ENCODE peak calls at places on chromosomes 2 and 18, in eight cellular contexts. L is sigmoid colon, O is Peyer's patch, W is HepG2, Q is spleen, N is uterus, V is body of pancreas, U is heart left ventricle. P is an unnamed sample.

GRCh38 chr2:85763132-85763531 is 9.3 kb downstream of the ATOH8 start:
- DNase-seq in L (no peak), O (no peak), W (no peak), Q (no peak), N (no peak), V (no peak), U (no peak), P (no peak)

GRCh38 chr2:218397502-218398436 is 1.9 kb upstream of the CTDSP1 start:
- DNase-seq in L (peak), O (peak), W (peak), Q (peak), N (peak), V (peak), U (peak), P (peak)

GRCh38 chr2:127143851-127144782 is 37.2 kb upstream of the BIN1 start:
- DNase-seq in L (no peak), O (no peak), W (no peak), Q (no peak), N (no peak), V (no peak), U (no peak), P (no peak)

GRCh38 chr2:36785179-36785795 is 88.8 kb downstream of the VIT start:
- DNase-seq in L (no peak), O (peak), W (peak), Q (no peak), N (peak), V (peak), U (peak), P (peak)

GRCh38 chr2:48428449-48428848 is 101.5 kb upstream of the STON1 start:
- DNase-seq in L (no peak), O (no peak), W (no peak), Q (no peak), N (no peak), V (no peak), U (no peak), P (no peak)

GRCh38 chr18:331231-331771 is 63.5 kb upstream of the THOC1 start:
- DNase-seq in L (no peak), O (no peak), W (no peak), Q (no peak), N (peak), V (no peak), U (no peak), P (no peak)

GRCh38 chr2:168002021-168002553 is 245.3 kb downstream of the STK39 start:
- DNase-seq in L (no peak), O (no peak), W (no peak), Q (no peak), N (no peak), V (no peak), U (no peak), P (no peak)

GRCh38 chr2:42327125-42327524 is 33.9 kb downstream of the COX7A2L start:
- DNase-seq in L (no peak), O (no peak), W (peak), Q (no peak), N (no peak), V (no peak), U (no peak), P (no peak)

GRCh38 chr2:8576525-8577157 is 105.2 kb upstream of the ID2 start:
- DNase-seq in L (peak), O (peak), W (no peak), Q (peak), N (no peak), V (no peak), U (no peak), P (no peak)

GRCh38 chr18:39840406-39840805 is 2114.6 kb upstream of the PIK3C3 start:
- DNase-seq in L (no peak), O (no peak), W (no peak), Q (no peak), N (no peak), V (no peak), U (no peak), P (no peak)

GRCh38 chr2:177232098-177232704 is 19.6 kb downstream of the HNRNPA3 start:
- DNase-seq in L (no peak), O (no peak), W (no peak), Q (no peak), N (no peak), V (no peak), U (no peak), P (no peak)

GRCh38 chr2:56014075-56014730 is 90.6 kb upstream of the EFEMP1 start:
- DNase-seq in L (no peak), O (no peak), W (no peak), Q (no peak), N (no peak), V (no peak), U (no peak), P (no peak)

GRCh38 chr18:67776929-67777328 is 260.4 kb upstream of the DSEL start:
- DNase-seq in L (no peak), O (no peak), W (no peak), Q (no peak), N (no peak), V (no peak), U (no peak), P (no peak)

GRCh38 chr2:169782513-169782912 is 16.2 kb upstream of the SSB start:
- DNase-seq in L (no peak), O (no peak), W (no peak), Q (no peak), N (no peak), V (no peak), U (no peak), P (no peak)

GRCh38 chr18:63924551-63924950 is 16.8 kb downstream of the SERPINB10 start:
- DNase-seq in L (no peak), O (no peak), W (no peak), Q (no peak), N (no peak), V (no peak), U (no peak), P (no peak)

GRCh38 chr2:68088950-68089349 is 26.1 kb upstream of the C1D start:
- DNase-seq in L (no peak), O (no peak), W (no peak), Q (no peak), N (no peak), V (no peak), U (no peak), P (no peak)

GRCh38 chr2:177830881-177831386 is 241.6 kb downstream of the PDE11A start:
- DNase-seq in L (no peak), O (no peak), W (no peak), Q (no peak), N (no peak), V (no peak), U (no peak), P (no peak)

GRCh38 chr2:157190151-157190550 is 67.4 kb upstream of the GALNT5 start:
- DNase-seq in L (no peak), O (no peak), W (no peak), Q (no peak), N (no peak), V (no peak), U (no peak), P (no peak)

GRCh38 chr2:207188601-207189000 is 22.9 kb upstream of the KLF7 start:
- DNase-seq in L (no peak), O (no peak), W (no peak), Q (no peak), N (no peak), V (no peak), U (no peak), P (no peak)

GRCh38 chr2:134258684-134259408 is 5.0 kb downstream of the MGAT5 start:
- DNase-seq in L (no peak), O (peak), W (no peak), Q (no peak), N (no peak), V (no peak), U (peak), P (no peak)

GRCh38 chr2:88451647-88452150 is 794 bp downstream of the FOXI3 start:
- DNase-seq in L (peak), O (no peak), W (no peak), Q (peak), N (no peak), V (peak), U (no peak), P (peak)

GRCh38 chr2:159445307-159445706 is 158.8 kb upstream of the WDSUB1 start:
- DNase-seq in L (no peak), O (no peak), W (no peak), Q (no peak), N (no peak), V (no peak), U (no peak), P (no peak)

GRCh38 chr2:101983928-101984327 is 7.8 kb upstream of the IL1R2 start:
- DNase-seq in L (no peak), O (no peak), W (peak), Q (no peak), N (no peak), V (no peak), U (no peak), P (no peak)

GRCh38 chr2:191329841-191330240 is 84.6 kb downstream of the MYO1B start:
- DNase-seq in L (no peak), O (no peak), W (no peak), Q (no peak), N (no peak), V (no peak), U (no peak), P (no peak)

GRCh38 chr2:241760301-241760771 is 16.3 kb upstream of the GAL3ST2 start:
- DNase-seq in L (no peak), O (no peak), W (no peak), Q (peak), N (no peak), V (no peak), U (no peak), P (no peak)

GRCh38 chr2:148586528-148587128 is 57.9 kb upstream of the EPC2 start:
- DNase-seq in L (no peak), O (no peak), W (no peak), Q (no peak), N (no peak), V (no peak), U (no peak), P (no peak)

GRCh38 chr2:180364719-180365118 is 357.6 kb upstream of the CWC22 start:
- DNase-seq in L (no peak), O (no peak), W (no peak), Q (no peak), N (no peak), V (no peak), U (no peak), P (no peak)

GRCh38 chr2:152466041-152466440 is 131.1 kb downstream of the FMNL2 start:
- DNase-seq in L (no peak), O (no peak), W (no peak), Q (no peak), N (no peak), V (peak), U (no peak), P (no peak)

GRCh38 chr2:216536725-216537124 is 38.1 kb downstream of the RPL37A start:
- DNase-seq in L (no peak), O (no peak), W (no peak), Q (no peak), N (peak), V (no peak), U (peak), P (no peak)

GRCh38 chr18:48766025-48766424 is 184.7 kb downstream of the SMAD7 start:
- DNase-seq in L (no peak), O (no peak), W (no peak), Q (no peak), N (no peak), V (no peak), U (no peak), P (no peak)

GRCh38 chr2:126947090-126947404 is 48.4 kb downstream of the TEX51 start:
- DNase-seq in L (no peak), O (no peak), W (no peak), Q (no peak), N (no peak), V (no peak), U (no peak), P (no peak)

GRCh38 chr18:59813942-59814341 is 85.9 kb upstream of the PMAIP1 start:
- DNase-seq in L (no peak), O (no peak), W (no peak), Q (no peak), N (no peak), V (no peak), U (no peak), P (no peak)

GRCh38 chr2:120712180-120712678 is 23.4 kb upstream of the GLI2 start:
- DNase-seq in L (no peak), O (no peak), W (no peak), Q (peak), N (no peak), V (no peak), U (no peak), P (no peak)

GRCh38 chr18:51654441-51655326 is 457.2 kb upstream of the MEX3C start:
- DNase-seq in L (no peak), O (no peak), W (no peak), Q (no peak), N (no peak), V (no peak), U (no peak), P (no peak)
- TF ChIP-seq POLR2A in L (no peak), O (no peak), W (no peak), Q (no peak), N (no peak), V (no peak), U (no peak), P (no peak)

DNA sequence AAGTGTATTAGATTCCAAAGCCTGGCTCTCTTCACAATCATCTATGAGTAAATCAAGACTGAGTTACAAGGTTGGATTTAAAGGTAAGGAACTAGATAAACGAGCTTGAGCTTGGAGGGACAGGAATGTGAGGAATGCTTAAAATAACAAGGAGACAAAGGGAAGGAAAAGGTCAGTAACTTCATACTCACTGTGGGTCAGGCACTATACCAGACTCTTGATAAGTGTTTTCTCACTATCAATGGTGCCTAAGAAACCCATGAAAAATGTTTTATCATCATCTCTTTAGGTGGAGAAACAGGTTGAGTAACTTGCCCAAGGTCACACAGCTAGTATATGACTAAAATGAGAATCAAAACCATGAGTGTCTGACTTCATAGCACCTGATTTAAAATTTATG is 212.1 kb downstream of the CDH2 start:
- DNase-seq in L (no peak), O (no peak), W (no peak), Q (no peak), N (no peak), V (no peak), U (no peak), P (no peak)
- H3K4me3 ChIP-seq in L (no peak), O (no peak), W (no peak), Q (no peak), N (no peak), V (no peak), U (no peak), P (no peak)

GRCh38 chr2:3585239-3586109 is 9.4 kb upstream of the COLEC11 start:
- DNase-seq in L (peak), O (no peak), W (peak), Q (no peak), N (peak), V (peak), U (peak), P (no peak)
- TF ChIP-seq POLR2A in L (no peak), O (no peak), W (peak), Q (no peak), N (no peak), V (no peak), U (no peak), P (no peak)

DNA sequence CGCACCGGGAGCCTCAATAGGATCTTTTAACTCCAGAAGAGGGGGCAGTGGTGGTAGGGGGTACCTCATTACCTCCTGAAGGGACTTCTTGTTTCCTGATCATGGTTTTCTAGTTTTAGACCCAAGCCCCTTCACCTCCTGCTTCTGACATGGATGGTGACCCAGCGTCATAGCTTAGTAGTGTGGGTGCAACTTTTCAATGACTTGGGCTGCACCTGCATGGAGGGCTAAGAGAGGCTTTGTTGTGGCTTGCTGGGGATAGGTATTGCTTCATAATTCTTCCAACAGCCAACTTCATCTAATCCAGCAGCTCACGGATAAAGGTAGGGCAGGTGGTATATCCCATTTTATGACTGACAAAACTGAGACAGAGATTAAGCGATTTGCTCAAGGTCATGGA is 3.0 kb downstream of the SLC1A4 start:
- DNase-seq in L (no peak), O (no peak), W (no peak), Q (no peak), N (no peak), V (no peak), U (no peak), P (no peak)
- H3K4me3 ChIP-seq in L (no peak), O (no peak), W (peak), Q (no peak), N (no peak), V (no peak), U (no peak), P (no peak)

DNA sequence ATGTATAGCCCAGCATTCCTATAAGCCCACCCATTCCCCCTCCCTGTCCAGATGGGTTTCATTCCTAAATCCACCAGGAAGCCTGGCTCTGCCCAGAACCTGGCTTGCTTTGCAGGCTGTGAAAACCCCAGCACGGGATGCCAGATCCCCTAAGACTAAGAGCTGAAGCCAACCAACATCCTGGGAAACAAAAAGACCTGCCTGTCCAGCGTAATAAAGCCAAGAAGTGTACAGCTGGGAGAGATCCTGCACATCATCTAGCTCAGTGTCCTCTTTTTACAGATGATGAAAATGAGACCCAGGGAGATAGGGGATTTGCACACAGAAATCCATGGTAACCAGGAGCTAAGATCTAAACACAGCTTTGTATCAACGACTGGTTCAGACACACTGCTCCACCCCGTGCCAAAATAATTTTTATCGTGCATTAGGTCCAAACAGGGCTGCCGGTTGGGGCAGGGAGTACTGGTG is 3.0 kb downstream of the RND3 start:
- DNase-seq in L (peak), O (no peak), W (no peak), Q (no peak), N (no peak), V (no peak), U (no peak), P (no peak)
- TF ChIP-seq POLR2A in L (no peak), O (no peak), W (no peak), Q (no peak), N (no peak), V (no peak), U (no peak), P (no peak)

DNA sequence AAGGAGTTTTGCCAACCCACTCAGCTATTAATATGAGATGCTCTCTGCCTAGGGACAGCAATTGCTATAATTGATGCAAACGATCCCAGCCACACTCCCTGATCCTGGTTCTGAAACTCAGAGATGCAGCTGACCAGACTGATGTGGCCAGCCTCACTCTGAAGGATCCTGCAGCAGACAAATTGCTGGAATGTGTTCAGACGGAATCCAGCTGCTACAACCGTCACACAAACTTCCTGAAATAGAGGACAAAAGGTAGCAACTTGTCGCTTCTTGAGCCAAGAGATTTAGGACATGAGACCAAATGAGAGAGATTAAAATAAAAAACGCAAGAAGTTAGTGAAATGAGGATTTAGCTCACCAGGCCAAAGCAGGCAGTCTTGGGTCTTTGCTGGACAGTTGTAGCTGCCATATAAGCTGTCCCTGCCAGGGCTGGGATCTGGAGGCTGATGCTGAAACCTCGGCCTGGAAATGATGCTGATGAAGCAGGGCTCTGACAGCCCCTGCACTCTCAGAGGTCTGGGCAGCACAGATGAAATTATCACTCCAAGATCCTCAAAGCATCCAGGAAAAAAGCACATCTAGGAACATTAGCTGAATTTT is 8.3 kb upstream of the YWHAQ start:
- DNase-seq in L (no peak), O (no peak), W (no peak), Q (no peak), N (peak), V (no peak), U (no peak), P (no peak)
- H3K4me3 ChIP-seq in L (no peak), O (no peak), W (no peak), Q (no peak), N (no peak), V (no peak), U (no peak), P (no peak)